ENCODE peak calls at places on chromosome 14, in eight cellular contexts. One of them, this sample, is unnamed.

GRCh38 chr14:23539209-23539866 is 12.2 kb downstream of the ZFHX2 start:
- DNase-seq in HL-60: no peak
- DNase-seq in iris pigment epithelial cell: peak
- DNase-seq in NCI-H1436: peak
- DNase-seq in kidney epithelial cell: no peak
- DNase-seq in cardiac muscle cell: peak
- DNase-seq in DMS 273 treated with DMSO at 0.1 percent for 48 hours: peak
- DNase-seq in choroid plexus epithelial cell: peak
- DNase-seq in this sample: peak

GRCh38 chr14:30813182-30813581 is 61.2 kb upstream of the COCH start:
- DNase-seq in HL-60: no peak
- DNase-seq in iris pigment epithelial cell: no peak
- DNase-seq in NCI-H1436: no peak
- DNase-seq in kidney epithelial cell: no peak
- DNase-seq in cardiac muscle cell: no peak
- DNase-seq in DMS 273 treated with DMSO at 0.1 percent for 48 hours: no peak
- DNase-seq in choroid plexus epithelial cell: no peak
- DNase-seq in this sample: no peak

GRCh38 chr14:74413622-74414021 is 12.4 kb downstream of the SYNDIG1L start:
- DNase-seq in HL-60: no peak
- DNase-seq in iris pigment epithelial cell: no peak
- DNase-seq in NCI-H1436: no peak
- DNase-seq in kidney epithelial cell: no peak
- DNase-seq in cardiac muscle cell: no peak
- DNase-seq in DMS 273 treated with DMSO at 0.1 percent for 48 hours: no peak
- DNase-seq in choroid plexus epithelial cell: no peak
- DNase-seq in this sample: peak

GRCh38 chr14:92647499-92648279 is 100.7 kb downstream of the LGMN start:
- DNase-seq in HL-60: no peak
- DNase-seq in iris pigment epithelial cell: peak
- DNase-seq in NCI-H1436: no peak
- DNase-seq in kidney epithelial cell: no peak
- DNase-seq in cardiac muscle cell: peak
- DNase-seq in DMS 273 treated with DMSO at 0.1 percent for 48 hours: no peak
- DNase-seq in choroid plexus epithelial cell: no peak
- DNase-seq in this sample: no peak

GRCh38 chr14:53570411-53571387 is 385.9 kb downstream of the BMP4 start:
- DNase-seq in HL-60: no peak
- DNase-seq in iris pigment epithelial cell: no peak
- DNase-seq in NCI-H1436: no peak
- DNase-seq in kidney epithelial cell: no peak
- DNase-seq in cardiac muscle cell: no peak
- DNase-seq in DMS 273 treated with DMSO at 0.1 percent for 48 hours: no peak
- DNase-seq in choroid plexus epithelial cell: no peak
- DNase-seq in this sample: no peak

GRCh38 chr14:98963610-98964009 is 308.4 kb downstream of the BCL11B start:
- DNase-seq in HL-60: no peak
- DNase-seq in iris pigment epithelial cell: no peak
- DNase-seq in NCI-H1436: no peak
- DNase-seq in kidney epithelial cell: no peak
- DNase-seq in cardiac muscle cell: no peak
- DNase-seq in DMS 273 treated with DMSO at 0.1 percent for 48 hours: no peak
- DNase-seq in choroid plexus epithelial cell: no peak
- DNase-seq in this sample: no peak

GRCh38 chr14:95207475-95208253 is 50.3 kb upstream of the DICER1 start:
- DNase-seq in HL-60: no peak
- DNase-seq in iris pigment epithelial cell: no peak
- DNase-seq in NCI-H1436: no peak
- DNase-seq in kidney epithelial cell: no peak
- DNase-seq in cardiac muscle cell: no peak
- DNase-seq in DMS 273 treated with DMSO at 0.1 percent for 48 hours: no peak
- DNase-seq in choroid plexus epithelial cell: no peak
- DNase-seq in this sample: no peak

GRCh38 chr14:68306265-68306933 is 486.5 kb downstream of the ZFP36L1 start:
- DNase-seq in HL-60: no peak
- DNase-seq in iris pigment epithelial cell: no peak
- DNase-seq in NCI-H1436: no peak
- DNase-seq in kidney epithelial cell: no peak
- DNase-seq in cardiac muscle cell: no peak
- DNase-seq in DMS 273 treated with DMSO at 0.1 percent for 48 hours: no peak
- DNase-seq in choroid plexus epithelial cell: no peak
- DNase-seq in this sample: no peak

GRCh38 chr14:61460853-61461611 is 139.7 kb downstream of the PRKCH start:
- DNase-seq in HL-60: no peak
- DNase-seq in iris pigment epithelial cell: peak
- DNase-seq in NCI-H1436: no peak
- DNase-seq in kidney epithelial cell: no peak
- DNase-seq in cardiac muscle cell: peak
- DNase-seq in DMS 273 treated with DMSO at 0.1 percent for 48 hours: no peak
- DNase-seq in choroid plexus epithelial cell: peak
- DNase-seq in this sample: no peak

GRCh38 chr14:69879175-69880047 is at the start of gene SMOC1:
- DNase-seq in HL-60: no peak
- DNase-seq in iris pigment epithelial cell: peak
- DNase-seq in NCI-H1436: peak
- DNase-seq in kidney epithelial cell: no peak
- DNase-seq in cardiac muscle cell: peak
- DNase-seq in DMS 273 treated with DMSO at 0.1 percent for 48 hours: peak
- DNase-seq in choroid plexus epithelial cell: peak
- DNase-seq in this sample: peak

GRCh38 chr14:101242442-101243385 is 318.6 kb upstream of the DIO3 start:
- DNase-seq in HL-60: no peak
- DNase-seq in iris pigment epithelial cell: no peak
- DNase-seq in NCI-H1436: no peak
- DNase-seq in kidney epithelial cell: no peak
- DNase-seq in cardiac muscle cell: no peak
- DNase-seq in DMS 273 treated with DMSO at 0.1 percent for 48 hours: no peak
- DNase-seq in choroid plexus epithelial cell: no peak
- DNase-seq in this sample: no peak

GRCh38 chr14:104436047-104436531 is 143.5 kb upstream of the C14orf180 start:
- DNase-seq in HL-60: no peak
- DNase-seq in iris pigment epithelial cell: peak
- DNase-seq in NCI-H1436: no peak
- DNase-seq in kidney epithelial cell: no peak
- DNase-seq in cardiac muscle cell: peak
- DNase-seq in DMS 273 treated with DMSO at 0.1 percent for 48 hours: no peak
- DNase-seq in choroid plexus epithelial cell: peak
- DNase-seq in this sample: no peak

GRCh38 chr14:60965402-60965801 is 15.5 kb downstream of the TRMT5 start:
- DNase-seq in HL-60: no peak
- DNase-seq in iris pigment epithelial cell: peak
- DNase-seq in NCI-H1436: no peak
- DNase-seq in kidney epithelial cell: no peak
- DNase-seq in cardiac muscle cell: peak
- DNase-seq in DMS 273 treated with DMSO at 0.1 percent for 48 hours: no peak
- DNase-seq in choroid plexus epithelial cell: peak
- DNase-seq in this sample: no peak

GRCh38 chr14:23725980-23726746 is 90.0 kb downstream of the DHRS2 start:
- DNase-seq in HL-60: no peak
- DNase-seq in iris pigment epithelial cell: no peak
- DNase-seq in NCI-H1436: no peak
- DNase-seq in kidney epithelial cell: no peak
- DNase-seq in cardiac muscle cell: no peak
- DNase-seq in DMS 273 treated with DMSO at 0.1 percent for 48 hours: no peak
- DNase-seq in choroid plexus epithelial cell: no peak
- DNase-seq in this sample: no peak

GRCh38 chr14:96762650-96763049 is 34.5 kb upstream of the VRK1 start:
- DNase-seq in HL-60: peak
- DNase-seq in iris pigment epithelial cell: peak
- DNase-seq in NCI-H1436: peak
- DNase-seq in kidney epithelial cell: peak
- DNase-seq in cardiac muscle cell: peak
- DNase-seq in DMS 273 treated with DMSO at 0.1 percent for 48 hours: peak
- DNase-seq in choroid plexus epithelial cell: peak
- DNase-seq in this sample: no peak

GRCh38 chr14:101009531-101009930 is 106.0 kb upstream of the RTL1 start:
- DNase-seq in HL-60: no peak
- DNase-seq in iris pigment epithelial cell: no peak
- DNase-seq in NCI-H1436: no peak
- DNase-seq in kidney epithelial cell: no peak
- DNase-seq in cardiac muscle cell: no peak
- DNase-seq in DMS 273 treated with DMSO at 0.1 percent for 48 hours: no peak
- DNase-seq in choroid plexus epithelial cell: no peak
- DNase-seq in this sample: no peak

GRCh38 chr14:75418779-75419768 is 8.7 kb upstream of the JDP2 start:
- DNase-seq in HL-60: no peak
- DNase-seq in iris pigment epithelial cell: peak
- DNase-seq in NCI-H1436: peak
- DNase-seq in kidney epithelial cell: no peak
- DNase-seq in cardiac muscle cell: peak
- DNase-seq in DMS 273 treated with DMSO at 0.1 percent for 48 hours: no peak
- DNase-seq in choroid plexus epithelial cell: peak
- DNase-seq in this sample: peak

GRCh38 chr14:68674538-68675232 is 118.2 kb downstream of the ZFP36L1 start:
- DNase-seq in HL-60: no peak
- DNase-seq in iris pigment epithelial cell: no peak
- DNase-seq in NCI-H1436: no peak
- DNase-seq in kidney epithelial cell: no peak
- DNase-seq in cardiac muscle cell: no peak
- DNase-seq in DMS 273 treated with DMSO at 0.1 percent for 48 hours: no peak
- DNase-seq in choroid plexus epithelial cell: no peak
- DNase-seq in this sample: no peak

GRCh38 chr14:65115615-65116014 is 13.3 kb upstream of the MAX start:
- DNase-seq in HL-60: no peak
- DNase-seq in iris pigment epithelial cell: no peak
- DNase-seq in NCI-H1436: no peak
- DNase-seq in kidney epithelial cell: no peak
- DNase-seq in cardiac muscle cell: no peak
- DNase-seq in DMS 273 treated with DMSO at 0.1 percent for 48 hours: no peak
- DNase-seq in choroid plexus epithelial cell: no peak
- DNase-seq in this sample: no peak

GRCh38 chr14:23020143-23021128 is 10.5 kb upstream of the C14orf93 start:
- DNase-seq in HL-60: no peak
- DNase-seq in iris pigment epithelial cell: no peak
- DNase-seq in NCI-H1436: no peak
- DNase-seq in kidney epithelial cell: no peak
- DNase-seq in cardiac muscle cell: no peak
- DNase-seq in DMS 273 treated with DMSO at 0.1 percent for 48 hours: no peak
- DNase-seq in choroid plexus epithelial cell: no peak
- DNase-seq in this sample: no peak

GRCh38 chr14:64707661-64708060 is 3.4 kb downstream of the PLEKHG3 start:
- DNase-seq in HL-60: no peak
- DNase-seq in iris pigment epithelial cell: peak
- DNase-seq in NCI-H1436: no peak
- DNase-seq in kidney epithelial cell: peak
- DNase-seq in cardiac muscle cell: peak
- DNase-seq in DMS 273 treated with DMSO at 0.1 percent for 48 hours: no peak
- DNase-seq in choroid plexus epithelial cell: peak
- DNase-seq in this sample: no peak

GRCh38 chr14:105883066-105884005 is 357.0 kb downstream of the TMEM121 start:
- DNase-seq in HL-60: no peak
- DNase-seq in iris pigment epithelial cell: no peak
- DNase-seq in NCI-H1436: no peak
- DNase-seq in kidney epithelial cell: no peak
- DNase-seq in cardiac muscle cell: no peak
- DNase-seq in DMS 273 treated with DMSO at 0.1 percent for 48 hours: no peak
- DNase-seq in choroid plexus epithelial cell: no peak
- DNase-seq in this sample: no peak

This sample was measured in head of caudate nucleus.